ENCODE peak calls at places on chromosome 1, in five cellular contexts. A is IMR-90; X is Calu3; H is cardiac muscle cell; E is CD8-positive, alpha-beta T cell. W is an unnamed sample.

GRCh38 chr1:2481885-2482284 is 5.8 kb downstream of the PLCH2 start:
- DNase-seq in A (no peak), X (no peak), H (no peak), E (no peak), W (no peak)

GRCh38 chr1:185453496-185454192 is 136.6 kb upstream of the IVNS1ABP start:
- DNase-seq in A (peak), X (no peak), H (peak), E (no peak), W (no peak)

GRCh38 chr1:226589008-226589733 is 40.6 kb downstream of the STUM start:
- DNase-seq in A (no peak), X (no peak), H (peak), E (no peak), W (no peak)

GRCh38 chr1:226735576-226735975 is 3.5 kb downstream of the ITPKB start:
- DNase-seq in A (no peak), X (no peak), H (no peak), E (no peak), W (no peak)

GRCh38 chr1:109621402-109622101 is 1.9 kb downstream of the AMPD2 start:
- DNase-seq in A (no peak), X (no peak), H (no peak), E (no peak), W (no peak)

GRCh38 chr1:110556471-110556807 is 37.5 kb upstream of the KCNA10 start:
- DNase-seq in A (no peak), X (no peak), H (no peak), E (no peak), W (no peak)

GRCh38 chr1:112761714-112762480 is 46.8 kb upstream of the PPM1J start:
- DNase-seq in A (no peak), X (no peak), H (no peak), E (no peak), W (no peak)

GRCh38 chr1:182193908-182194550 is 132.5 kb upstream of the ZNF648 start:
- DNase-seq in A (peak), X (no peak), H (peak), E (no peak), W (no peak)

GRCh38 chr1:36942093-36942492 is 92.2 kb downstream of the GRIK3 start:
- DNase-seq in A (no peak), X (no peak), H (no peak), E (no peak), W (no peak)

GRCh38 chr1:116795482-116795829 is 41.2 kb downstream of the CD2 start:
- DNase-seq in A (no peak), X (no peak), H (no peak), E (no peak), W (no peak)
- TF ChIP-seq CTCF in A (no peak), X (no peak), H (no peak), E (no peak), W (no peak)

DNA sequence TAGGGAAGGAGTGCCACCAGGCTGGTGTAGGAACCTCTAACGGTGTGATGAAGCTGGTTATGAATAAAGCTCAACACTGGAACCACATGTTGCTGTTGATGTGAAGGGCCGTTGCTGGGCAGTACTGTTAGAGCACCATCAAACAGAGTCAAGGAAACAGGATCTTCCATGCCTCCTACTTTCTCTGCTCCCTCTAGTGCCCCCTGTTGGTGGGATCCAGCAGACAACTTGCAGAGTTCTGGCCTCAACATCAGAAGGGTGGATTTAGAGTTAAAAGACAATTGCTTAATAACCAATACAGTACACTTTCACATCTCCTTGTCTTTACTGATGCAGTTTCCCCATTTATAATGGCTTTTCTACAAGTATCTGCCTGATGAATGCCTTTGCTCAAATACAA is 336.4 kb downstream of the NTNG1 start:
- DNase-seq in A (no peak), X (no peak), H (no peak), E (no peak), W (no peak)
- TF ChIP-seq CTCF in A (no peak), X (no peak), H (no peak), E (no peak), W (peak)

GRCh38 chr1:178774263-178774662 is 49.2 kb downstream of the RALGPS2 start:
- DNase-seq in A (peak), X (no peak), H (peak), E (no peak), W (no peak)
- TF ChIP-seq CTCF in A (peak), X (peak), H (peak), E (peak), W (peak)

GRCh38 chr1:205547932-205548827 is 43.7 kb downstream of the CDK18 start:
- DNase-seq in A (no peak), X (no peak), H (no peak), E (no peak), W (no peak)
- TF ChIP-seq CTCF in A (no peak), X (no peak), H (no peak), E (no peak), W (no peak)

DNA sequence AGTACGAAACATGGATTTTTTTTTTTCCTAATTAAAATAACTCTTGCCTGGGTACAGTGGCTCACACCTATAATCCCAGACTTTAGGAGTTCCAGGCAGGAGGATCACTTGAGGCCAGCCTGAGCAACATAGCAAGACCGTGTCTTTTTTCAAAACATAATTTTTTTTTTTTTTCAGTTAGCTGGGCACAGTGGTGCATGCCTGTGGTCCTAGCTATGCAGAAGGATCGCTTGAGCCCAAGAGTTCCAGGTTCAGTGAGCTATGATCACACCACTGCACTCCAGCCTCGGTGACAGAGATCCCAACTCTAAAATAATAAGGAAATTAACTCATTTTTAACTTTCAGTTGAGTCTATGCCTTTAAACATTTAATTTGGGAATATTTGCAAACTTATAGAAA is 170.1 kb downstream of the NEK7 start:
- DNase-seq in A (no peak), X (no peak), H (no peak), E (no peak), W (no peak)
- TF ChIP-seq CTCF in A (no peak), X (no peak), H (no peak), E (no peak), W (no peak)

W was measured in neural crest cell.